ENCODE peak calls at places on chromosomes 4 and X, in five cellular contexts. One of them, this sample, is unnamed. For H3K27me3, the result is how much of the 10 kb centered on the place peaks cover.

GRCh38 chr4:173218411-173219125 is 50.0 kb downstream of the GALNT7 start:
- DNase-seq in ovary: no peak
- DNase-seq in IMR-90: peak
- DNase-seq in brain microvascular endothelial cell: peak
- DNase-seq in tibial artery: no peak
- DNase-seq in this sample: no peak

GRCh38 chrX:150525061-150525919 is 43.1 kb upstream of the MTM1 start:
- DNase-seq in tibial artery: peak
- DNase-seq in IMR-90: no peak
- DNase-seq in ovary: no peak
- DNase-seq in brain microvascular endothelial cell: no peak
- DNase-seq in this sample: no peak

GRCh38 chr4:4941741-4942140 is 77.5 kb downstream of the CYTL1 start:
- DNase-seq in ovary: no peak
- DNase-seq in IMR-90: no peak
- DNase-seq in brain microvascular endothelial cell: no peak
- DNase-seq in tibial artery: no peak
- DNase-seq in this sample: no peak

GRCh38 chr4:54004463-54004862 is 59.9 kb downstream of the CHIC2 start:
- DNase-seq in tibial artery: no peak
- DNase-seq in ovary: no peak
- DNase-seq in brain microvascular endothelial cell: no peak
- DNase-seq in IMR-90: peak
- DNase-seq in this sample: no peak

GRCh38 chr4:9703391-9703790 is 78.0 kb upstream of the DRD5 start:
- DNase-seq in tibial artery: peak
- DNase-seq in ovary: peak
- DNase-seq in brain microvascular endothelial cell: peak
- DNase-seq in IMR-90: no peak
- DNase-seq in this sample: peak

GRCh38 chr4:38001927-38002326 is 41.7 kb downstream of the PTTG2 start:
- DNase-seq in IMR-90: no peak
- DNase-seq in brain microvascular endothelial cell: no peak
- DNase-seq in tibial artery: no peak
- DNase-seq in ovary: no peak
- DNase-seq in this sample: no peak

GRCh38 chrX:133254666-133255065 is 36.5 kb upstream of the TFDP3 start:
- DNase-seq in tibial artery: no peak
- DNase-seq in brain microvascular endothelial cell: peak
- DNase-seq in IMR-90: peak
- DNase-seq in ovary: no peak
- DNase-seq in this sample: peak

GRCh38 chr4:158810487-158811215 is 41.8 kb downstream of the FNIP2 start:
- DNase-seq in tibial artery: peak
- DNase-seq in IMR-90: peak
- DNase-seq in ovary: peak
- DNase-seq in brain microvascular endothelial cell: peak
- DNase-seq in this sample: peak

GRCh38 chrX:642436-643210 is 12.0 kb downstream of the SHOX start:
- DNase-seq in brain microvascular endothelial cell: no peak
- DNase-seq in IMR-90: no peak
- DNase-seq in tibial artery: no peak
- DNase-seq in ovary: no peak
- DNase-seq in this sample: no peak
- H3K27me3 ChIP-seq in brain microvascular endothelial cell: under half
- H3K27me3 ChIP-seq in IMR-90: under half
- H3K27me3 ChIP-seq in tibial artery: half or more
- H3K27me3 ChIP-seq in ovary: under half
- H3K27me3 ChIP-seq in this sample: under half

GRCh38 chr4:83010522-83011318 is at the start of gene LIN54:
- DNase-seq in tibial artery: peak
- DNase-seq in brain microvascular endothelial cell: peak
- DNase-seq in IMR-90: peak
- DNase-seq in ovary: peak
- DNase-seq in this sample: peak

GRCh38 chr4:83012631-83013419 is 2.2 kb upstream of the LIN54 start:
- DNase-seq in IMR-90: peak
- DNase-seq in ovary: peak
- DNase-seq in brain microvascular endothelial cell: peak
- DNase-seq in tibial artery: peak
- DNase-seq in this sample: peak

GRCh38 chr4:83011779-83012630 is 1.4 kb upstream of the LIN54 start:
- DNase-seq in ovary: no peak
- DNase-seq in IMR-90: peak
- DNase-seq in brain microvascular endothelial cell: peak
- DNase-seq in tibial artery: peak
- DNase-seq in this sample: peak

GRCh38 chr4:83013420-83013867 is 2.8 kb upstream of the LIN54 start:
- DNase-seq in IMR-90: no peak
- DNase-seq in ovary: no peak
- DNase-seq in tibial artery: no peak
- DNase-seq in brain microvascular endothelial cell: no peak
- DNase-seq in this sample: no peak

GRCh38 chr4:83013931-83014330 is 3.3 kb upstream of the LIN54 start:
- DNase-seq in IMR-90: no peak
- DNase-seq in ovary: no peak
- DNase-seq in brain microvascular endothelial cell: no peak
- DNase-seq in tibial artery: no peak
- DNase-seq in this sample: no peak
- H3K27ac ChIP-seq in IMR-90: no peak
- H3K27ac ChIP-seq in ovary: no peak
- H3K27ac ChIP-seq in brain microvascular endothelial cell: peak
- H3K27ac ChIP-seq in tibial artery: no peak
- H3K27ac ChIP-seq in this sample: no peak

DNA sequence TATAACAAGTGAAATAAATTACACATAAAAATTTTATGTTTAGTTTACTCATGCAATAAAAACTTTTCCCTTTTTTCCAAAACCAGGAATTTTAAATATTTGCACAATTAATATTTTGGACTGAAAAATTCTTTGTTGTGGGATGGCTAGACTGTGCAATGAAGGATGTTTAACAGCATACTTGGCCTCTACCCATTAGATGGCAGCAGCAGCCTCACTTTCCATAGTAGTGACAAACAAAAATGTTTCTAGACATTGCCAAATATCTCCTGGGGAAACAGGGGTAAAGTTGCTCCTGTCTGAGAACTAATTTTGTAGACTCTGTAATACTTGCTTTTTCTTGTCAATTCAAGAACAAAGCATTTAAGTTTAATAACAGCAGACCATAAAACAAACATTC is 49.8 kb downstream of the SCLT1 start:
- DNase-seq in IMR-90: peak
- DNase-seq in ovary: no peak
- DNase-seq in brain microvascular endothelial cell: peak
- DNase-seq in tibial artery: no peak
- DNase-seq in this sample: no peak
- TF ChIP-seq CTCF in IMR-90: peak
- TF ChIP-seq CTCF in ovary: no peak
- TF ChIP-seq CTCF in brain microvascular endothelial cell: peak
- TF ChIP-seq CTCF in tibial artery: no peak
- TF ChIP-seq CTCF in this sample: peak

GRCh38 chrX:12887141-12887540 is 19.3 kb upstream of the TLR8 start:
- DNase-seq in tibial artery: no peak
- DNase-seq in brain microvascular endothelial cell: no peak
- DNase-seq in ovary: no peak
- DNase-seq in IMR-90: no peak
- DNase-seq in this sample: no peak
- H3K27me3 ChIP-seq in tibial artery: under half
- H3K27me3 ChIP-seq in brain microvascular endothelial cell: under half
- H3K27me3 ChIP-seq in ovary: under half
- H3K27me3 ChIP-seq in IMR-90: under half
- H3K27me3 ChIP-seq in this sample: under half